ENCODE peak calls at places on chromosome 20, in four cellular contexts. A, U, M and S are unnamed samples. For H3K4me1, the result is how much of the 10 kb centered on the place peaks cover.

GRCh38 chr20:43968341-43968740 is 53.7 kb downstream of the TOX2 start:
- DNase-seq in A (no peak), M (no peak), U (no peak), S (no peak)

GRCh38 chr20:768426-768978 is at the start of gene SLC52A3:
- DNase-seq in A (no peak), M (no peak), U (peak), S (peak)

GRCh38 chr20:51573576-51574243 is 31.2 kb upstream of the NFATC2 start:
- DNase-seq in M (no peak), U (no peak), A (no peak), S (peak)

GRCh38 chr20:41176711-41177552 is 39.6 kb downstream of the PLCG1 start:
- DNase-seq in A (no peak), U (peak), M (no peak), S (no peak)

GRCh38 chr20:7608246-7608645 is 332.0 kb downstream of the HAO1 start:
- DNase-seq in U (no peak), M (no peak), A (no peak), S (no peak)

GRCh38 chr20:48638546-48638945 is 189.3 kb downstream of the PREX1 start:
- DNase-seq in A (peak), M (no peak), U (no peak), S (no peak)

GRCh38 chr20:61292821-61293612 is 41.0 kb downstream of the CDH4 start:
- DNase-seq in A (no peak), M (no peak), U (no peak), S (no peak)

GRCh38 chr20:11274137-11274536 is 600.3 kb upstream of the JAG1 start:
- DNase-seq in U (no peak), M (peak), A (peak), S (peak)

DNA sequence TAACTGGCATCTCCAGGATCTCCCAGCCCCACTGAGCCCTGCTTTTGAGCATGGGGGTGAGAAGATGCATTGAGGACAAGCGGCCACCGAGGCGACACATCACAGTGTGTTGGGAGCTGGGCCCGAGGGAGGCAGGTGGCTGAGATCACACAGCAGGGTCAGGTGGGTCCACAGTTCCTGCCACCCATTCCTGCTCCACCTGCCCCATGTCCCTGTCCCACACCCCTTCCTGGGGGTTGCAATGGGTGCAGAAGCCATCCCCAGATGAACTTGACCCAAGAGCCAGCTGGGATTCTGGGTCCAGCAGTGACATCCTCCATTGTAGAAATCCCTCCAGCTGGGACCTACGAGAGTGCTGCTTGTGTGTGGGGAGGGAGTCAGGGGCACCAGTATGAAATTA is 1.0 kb downstream of the TGM2 start:
- DNase-seq in M (no peak), A (no peak), U (no peak), S (no peak)
- H3K4me1 ChIP-seq in M (under half), A (under half), U (half or more), S (under half)

GRCh38 chr20:62979876-62980373 is 26.8 kb downstream of the BHLHE23 start:
- DNase-seq in M (no peak), A (no peak), U (no peak), S (no peak)

GRCh38 chr20:62979310-62979709 is 26.8 kb downstream of the SLC17A9 start:
- DNase-seq in U (no peak), A (no peak), M (no peak), S (no peak)

GRCh38 chr20:62980380-62980960 is 26.3 kb downstream of the BHLHE23 start:
- DNase-seq in U (no peak), M (no peak), A (no peak), S (no peak)

GRCh38 chr20:62982124-62983075 is 24.4 kb downstream of the BHLHE23 start:
- DNase-seq in A (no peak), U (no peak), M (no peak), S (no peak)

GRCh38 chr20:62980970-62981369 is 25.8 kb downstream of the BHLHE23 start:
- DNase-seq in U (no peak), M (no peak), A (no peak), S (no peak)
- H3K4me1 ChIP-seq in U (under half), M (under half), A (under half), S (under half)

DNA sequence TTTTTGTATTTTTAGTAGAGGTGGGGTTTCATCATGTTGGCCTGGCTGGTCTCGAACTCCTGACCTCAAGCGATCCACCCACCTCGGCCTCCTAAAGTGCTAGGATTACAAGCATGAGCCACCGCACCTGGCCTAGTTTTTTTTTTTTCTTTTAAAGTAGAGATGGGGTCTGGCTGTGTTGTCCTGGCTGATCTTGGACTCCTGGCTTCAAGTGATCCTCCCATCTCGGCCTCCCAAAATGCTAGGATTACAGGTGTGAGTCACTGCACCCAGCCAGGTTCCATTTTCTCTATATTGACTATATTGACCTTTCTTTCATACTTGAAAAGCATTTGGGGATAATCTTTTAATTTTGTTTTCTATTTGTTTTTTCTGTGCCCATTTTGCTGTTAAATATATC is 13.3 kb downstream of the PANK2 start:
- DNase-seq in U (no peak), A (no peak), M (no peak), S (no peak)
- H3K4me1 ChIP-seq in U (half or more), A (under half), M (under half), S (under half)

GRCh38 chr20:24106155-24106800 is 117.7 kb upstream of the GGTLC1 start:
- DNase-seq in M (no peak), U (no peak), A (no peak), S (no peak)
- H3K4me1 ChIP-seq in M (under half), U (under half), A (under half), S (under half)

GRCh38 chr20:36854343-36855240 is 21.3 kb upstream of the TLDC2 start:
- DNase-seq in A (peak), M (no peak), U (no peak), S (no peak)

GRCh38 chr20:36856691-36857635 is 19.0 kb upstream of the TLDC2 start:
- DNase-seq in M (no peak), U (no peak), A (peak), S (peak)

GRCh38 chr20:36852187-36852586 is 23.8 kb upstream of the TLDC2 start:
- DNase-seq in M (peak), A (no peak), U (no peak), S (no peak)

GRCh38 chr20:36856196-36856595 is 19.7 kb upstream of the TLDC2 start:
- DNase-seq in A (no peak), M (no peak), U (no peak), S (no peak)

GRCh38 chr20:36855241-36855657 is 20.7 kb upstream of the TLDC2 start:
- DNase-seq in M (no peak), U (no peak), A (no peak), S (no peak)
- H3K4me1 ChIP-seq in M (under half), U (half or more), A (under half), S (under half)

GRCh38 chr20:25454153-25454900 is 46.9 kb downstream of the GINS1 start:
- DNase-seq in A (no peak), M (no peak), U (peak), S (no peak)
- H3K4me1 ChIP-seq in A (under half), M (under half), U (under half), S (under half)

DNA sequence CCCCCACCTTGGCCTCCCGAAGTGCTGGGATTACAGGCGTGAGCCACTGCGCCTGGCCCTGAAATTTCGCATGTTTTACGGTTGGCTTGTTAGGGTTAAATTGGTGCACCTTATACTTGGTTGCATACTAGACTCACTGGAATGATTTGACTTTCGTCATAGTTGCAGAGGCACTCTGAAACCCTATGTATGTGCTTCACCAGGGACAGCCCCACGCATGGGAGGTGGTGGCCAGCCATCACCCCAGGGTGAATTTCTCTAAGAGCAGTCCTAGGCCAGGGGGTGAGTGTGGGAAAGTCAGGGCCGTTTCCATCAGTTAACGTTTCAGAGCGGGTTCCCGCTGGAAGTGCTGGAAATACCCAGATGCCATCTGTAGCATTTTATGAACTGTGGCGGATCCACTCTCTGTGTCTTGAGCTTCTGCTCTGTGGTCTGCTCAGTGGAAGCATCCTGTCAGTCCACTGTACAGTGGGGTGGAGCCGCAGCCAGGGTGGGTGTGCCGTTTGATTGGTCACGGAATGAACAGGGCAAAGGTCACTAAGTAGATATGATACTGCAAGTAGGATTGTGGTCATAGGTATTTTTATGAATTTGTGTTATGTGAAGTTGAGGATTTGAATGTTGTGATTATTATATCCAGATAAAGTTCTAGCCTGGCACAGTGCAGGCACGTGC is 13.2 kb downstream of the DNAJC5 start:
- DNase-seq in A (no peak), M (no peak), U (peak), S (no peak)
- H3K4me1 ChIP-seq in A (under half), M (under half), U (half or more), S (under half)

GRCh38 chr20:47334022-47334551 is 22.4 kb downstream of the ZMYND8 start:
- DNase-seq in U (no peak), A (peak), M (peak), S (peak)
- H3K4me1 ChIP-seq in U (half or more), A (under half), M (under half), S (under half)